ENCODE peak calls at places on chromosome 22, in five cellular contexts. T, M, B, X and G are unnamed samples.
A peak's percentile ranks its signal among the peaks of the same experiment; 100 is the strongest.

GRCh38 chr22:49954991-49955580 is 5.5 kb upstream of the PIM3 start:
- DNase-seq in T (no peak), M (no peak), B (no peak), X (no peak), G (peak; percentile 30)

GRCh38 chr22:45905326-45905923 is 71.5 kb downstream of the WNT7B start:
- DNase-seq in T (no peak), M (no peak), B (no peak), X (no peak), G (no peak)

GRCh38 chr22:46072030-46072881 is 78.1 kb upstream of the PPARA start:
- DNase-seq in T (no peak), M (peak; percentile 61), B (peak; percentile 67), X (peak; percentile 47), G (peak; percentile 58)

GRCh38 chr22:36010090-36010489 is 18.5 kb downstream of the RBFOX2 start:
- DNase-seq in T (no peak), M (peak; percentile 31), B (no peak), X (no peak), G (no peak)

GRCh38 chr22:31637375-31637937 is 24.6 kb downstream of the PISD start:
- DNase-seq in T (no peak), M (no peak), B (no peak), X (no peak), G (no peak)

GRCh38 chr22:20247010-20247505 is 21.1 kb downstream of the RTN4R start:
- DNase-seq in T (peak; percentile 10), M (peak; percentile 39), B (peak; percentile 72), X (no peak), G (no peak)

GRCh38 chr22:40010752-40011145 is 16.0 kb downstream of the FAM83F start:
- DNase-seq in T (no peak), M (no peak), B (no peak), X (no peak), G (no peak)

GRCh38 chr22:24402460-24403192 is 24.8 kb upstream of the ADORA2A start:
- DNase-seq in T (peak; percentile 86), M (no peak), B (peak; percentile 94), X (peak; percentile 88), G (peak; percentile 90)

GRCh38 chr22:19869497-19870152 is 15.0 kb upstream of the GNB1L start:
- DNase-seq in T (no peak), M (no peak), B (no peak), X (no peak), G (no peak)

GRCh38 chr22:20444325-20444724 is 6.7 kb upstream of the SCARF2 start:
- DNase-seq in T (no peak), M (no peak), B (no peak), X (no peak), G (no peak)

GRCh38 chr22:37148031-37148651 is 1.6 kb downstream of the IL2RB start:
- DNase-seq in T (no peak), M (no peak), B (no peak), X (no peak), G (no peak)

GRCh38 chr22:36457688-36458450 is 23.6 kb downstream of the TXN2 start:
- DNase-seq in T (no peak), M (no peak), B (peak; percentile 65), X (peak; percentile 71), G (peak; percentile 74)

GRCh38 chr22:26753125-26753862 is 95.9 kb downstream of the MIAT start:
- DNase-seq in T (no peak), M (no peak), B (no peak), X (no peak), G (no peak)

GRCh38 chr22:33328789-33329296 is 270.7 kb upstream of the SYN3 start:
- DNase-seq in T (peak; percentile 2), M (no peak), B (peak; percentile 64), X (no peak), G (no peak)

GRCh38 chr22:48181168-48181955 is 1418.9 kb downstream of the TBC1D22A start:
- DNase-seq in T (no peak), M (no peak), B (no peak), X (no peak), G (no peak)

GRCh38 chr22:22717723-22718122 is 73.3 kb downstream of the GGTLC2 start:
- DNase-seq in T (no peak), M (no peak), B (no peak), X (no peak), G (no peak)

GRCh38 chr22:16819249-16819648 is 6.0 kb downstream of the XKR3 start:
- DNase-seq in T (no peak), M (no peak), B (no peak), X (no peak), G (no peak)

GRCh38 chr22:29702931-29703594 is 16.7 kb upstream of the CABP7 start:
- DNase-seq in T (no peak), M (no peak), B (no peak), X (no peak), G (no peak)

GRCh38 chr22:26860233-26860765 is 202.9 kb downstream of the MIAT start:
- DNase-seq in T (no peak), M (no peak), B (no peak), X (no peak), G (no peak)

GRCh38 chr22:38543822-38544221 is 26.2 kb downstream of the DMC1 start:
- DNase-seq in T (no peak), M (no peak), B (no peak), X (no peak), G (no peak)

GRCh38 chr22:23384899-23385298 is 195.2 kb downstream of the IGLL1 start:
- DNase-seq in T (no peak), M (no peak), B (no peak), X (no peak), G (no peak)

GRCh38 chr22:32326647-32327046 is 31.0 kb upstream of the RFPL3 start:
- DNase-seq in T (no peak), M (no peak), B (no peak), X (no peak), G (no peak)

GRCh38 chr22:22474733-22475132 is 33.8 kb downstream of the ZNF280B start:
- DNase-seq in T (no peak), M (no peak), B (no peak), X (no peak), G (no peak)

GRCh38 chr22:37193629-37194191 is 5.7 kb upstream of the C1QTNF6 start:
- DNase-seq in T (no peak), M (peak; percentile 51), B (peak; percentile 71), X (peak; percentile 56), G (no peak)